ENCODE peak calls at places on chromosomes 2 and 18, in nine cellular contexts. E is hepatocyte; F is PC-9; W is heart right ventricle; V is fibroblast of lung; Y is mesendoderm; B is K562; L is HL-60; T is effector memory CD4-positive, alpha-beta T cell. I is an unnamed sample.

GRCh38 chr2:172404824-172405223 is 22.6 kb upstream of the ITGA6 start:
- DNase-seq in F (no peak), B (no peak), T (no peak), Y (no peak), L (no peak), E (no peak), V (peak; percentile 85), W (no peak), I (no peak)

GRCh38 chr2:9163306-9164111 is 43.1 kb upstream of the ASAP2 start:
- DNase-seq in W (no peak), L (no peak), T (no peak), B (no peak), F (peak; percentile 85), E (no peak), V (peak; percentile 59), Y (no peak), I (no peak)

GRCh38 chr2:120155308-120155707 is 67.9 kb downstream of the TMEM185B start:
- DNase-seq in L (no peak), B (no peak), F (no peak), T (no peak), W (no peak), E (no peak), V (no peak), Y (no peak), I (no peak)

GRCh38 chr2:223414646-223415045 is 187.5 kb downstream of the SCG2 start:
- DNase-seq in V (peak; percentile 70), F (no peak), T (no peak), Y (no peak), W (peak; percentile 32), L (no peak), E (peak; percentile 7), B (no peak), I (peak; percentile 95)

GRCh38 chr2:169468841-169469240 is 10.5 kb upstream of the BBS5 start:
- DNase-seq in L (no peak), F (no peak), W (no peak), V (no peak), T (no peak), Y (peak; percentile 17), B (no peak), E (no peak), I (no peak)

GRCh38 chr2:50953021-50953420 is 78.9 kb downstream of the NRXN1 start:
- DNase-seq in T (no peak), E (no peak), V (peak; percentile 62), L (no peak), Y (no peak), W (no peak), F (peak; percentile 66), B (no peak), I (peak; percentile 79)

GRCh38 chr2:146852661-146853060 is 992.2 kb upstream of the ACVR2A start:
- DNase-seq in T (no peak), V (no peak), W (no peak), F (no peak), Y (no peak), B (no peak), E (no peak), L (no peak), I (no peak)

GRCh38 chr2:53911434-53912189 is 51.8 kb upstream of the GPR75 start:
- DNase-seq in V (no peak), B (no peak), E (no peak), L (no peak), T (no peak), F (no peak), W (no peak), Y (peak; percentile 3), I (no peak)

GRCh38 chr2:71455011-71455740 is 1.8 kb downstream of the DYSF start:
- DNase-seq in T (no peak), W (no peak), Y (peak; percentile 37), B (no peak), E (no peak), F (no peak), V (no peak), L (peak; percentile 34), I (no peak)

GRCh38 chr2:59882279-59882678 is 671.2 kb downstream of the BCL11A start:
- DNase-seq in E (no peak), T (no peak), B (no peak), W (no peak), Y (no peak), F (no peak), L (no peak), V (no peak), I (no peak)

GRCh38 chr2:16010951-16011620 is 70.7 kb downstream of the MYCN start:
- DNase-seq in E (no peak), Y (no peak), F (no peak), B (no peak), W (no peak), T (no peak), L (no peak), V (no peak), I (no peak)

GRCh38 chr2:44974064-44974715 is 32.7 kb downstream of the SIX3 start:
- DNase-seq in L (peak; percentile 18), Y (peak; percentile 91), T (no peak), E (peak; percentile 58), B (peak; percentile 59), F (peak; percentile 77), W (no peak), V (peak; percentile 72), I (peak; percentile 50)

GRCh38 chr2:227106845-227107759 is 56.9 kb downstream of the COL4A4 start:
- DNase-seq in L (peak; percentile 71), W (no peak), F (peak; percentile 37), V (peak; percentile 83), E (peak; percentile 78), B (peak; percentile 15), Y (peak; percentile 80), T (no peak), I (peak; percentile 84)

GRCh38 chr18:28794459-28795245 is 617.7 kb upstream of the CDH2 start:
- DNase-seq in Y (no peak), V (no peak), B (no peak), E (no peak), F (peak; percentile 68), L (no peak), T (no peak), W (no peak), I (no peak)

GRCh38 chr2:43420310-43420903 is 175.4 kb downstream of the THADA start:
- DNase-seq in F (peak; percentile 53), L (no peak), Y (no peak), B (no peak), V (no peak), T (no peak), W (no peak), E (no peak), I (no peak)

GRCh38 chr2:128549646-128550260 is 231.1 kb upstream of the HS6ST1 start:
- DNase-seq in Y (no peak), E (peak; percentile 42), W (no peak), V (peak; percentile 27), T (no peak), B (no peak), L (no peak), F (no peak), I (no peak)

GRCh38 chr2:47359375-47359868 is 43.5 kb upstream of the MSH2 start:
- DNase-seq in T (no peak), V (no peak), L (no peak), F (no peak), B (peak; percentile 46), E (no peak), Y (no peak), W (no peak), I (no peak)

GRCh38 chr18:24702001-24702400 is 241.6 kb downstream of the HRH4 start:
- DNase-seq in B (no peak), T (no peak), V (no peak), Y (peak; percentile 84), F (no peak), E (no peak), W (no peak), L (no peak), I (no peak)

GRCh38 chr18:2960983-2961696 is 51.8 kb downstream of the LPIN2 start:
- DNase-seq in T (no peak), Y (no peak), L (no peak), F (no peak), B (no peak), E (no peak), W (no peak), V (peak; percentile 36), I (no peak)
- H3K4me3 ChIP-seq in T (peak overlapping the region; percentile 24), Y (no peak overlapping the region), L (no peak overlapping the region), F (no peak overlapping the region), B (no peak overlapping the region), E (no peak overlapping the region), W (no peak overlapping the region), V (no peak overlapping the region), I (no peak overlapping the region)

GRCh38 chr2:151315381-151315903 is 26.0 kb upstream of the NMI start:
- DNase-seq in V (peak; percentile 70), L (no peak), T (no peak), B (no peak), E (peak; percentile 8), Y (peak; percentile 46), F (no peak), W (peak; percentile 31), I (no peak)
- H3K27ac ChIP-seq in V (no peak overlapping the region), L (no peak overlapping the region), T (no peak overlapping the region), B (no peak overlapping the region), E (peak overlapping the region; percentile 34), Y (no peak overlapping the region), F (no peak overlapping the region), W (no peak overlapping the region), I (no peak overlapping the region)

GRCh38 chr2:160700415-160700814 is 206.8 kb upstream of the RBMS1 start:
- DNase-seq in V (no peak), W (no peak), L (no peak), B (no peak), T (no peak), Y (no peak), E (no peak), F (no peak), I (no peak)

GRCh38 chr2:160703648-160704585 is 210.3 kb upstream of the RBMS1 start:
- DNase-seq in W (no peak), V (no peak), F (no peak), Y (peak; percentile 45), T (no peak), E (no peak), L (peak; percentile 88), B (no peak), I (peak; percentile 35)

GRCh38 chr2:160697817-160698216 is 204.2 kb upstream of the RBMS1 start:
- DNase-seq in F (no peak), B (no peak), T (no peak), V (no peak), Y (no peak), L (no peak), E (no peak), W (no peak), I (no peak)

GRCh38 chr2:160701822-160702221 is 208.2 kb upstream of the RBMS1 start:
- DNase-seq in B (no peak), Y (no peak), L (no peak), E (no peak), T (no peak), V (no peak), F (no peak), W (no peak), I (peak; percentile 34)

DNA sequence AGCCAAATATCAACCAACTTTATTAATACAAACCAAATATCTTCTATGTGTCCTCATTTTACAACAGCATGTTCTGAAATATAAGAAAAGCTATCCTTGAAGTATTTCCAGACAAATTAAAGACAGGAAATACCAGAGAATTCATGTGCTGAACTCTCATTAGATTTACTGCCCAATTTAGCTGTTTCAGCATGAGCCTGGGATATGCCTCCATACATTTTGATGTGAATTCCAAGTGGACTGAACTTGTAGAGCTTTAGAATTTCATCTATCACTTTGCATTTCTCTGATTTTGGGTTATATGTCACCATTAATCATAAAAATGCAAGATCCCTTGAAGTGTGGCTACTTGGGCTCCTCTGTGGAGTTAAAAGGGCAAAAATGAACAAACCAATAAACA is 206.4 kb upstream of the RBMS1 start:
- DNase-seq in E (no peak), Y (no peak), T (no peak), L (no peak), F (no peak), W (no peak), B (no peak), V (peak; percentile 16), I (no peak)
- H3K4me3 ChIP-seq in E (no peak overlapping the region), Y (no peak overlapping the region), T (no peak overlapping the region), L (no peak overlapping the region), F (no peak overlapping the region), W (no peak overlapping the region), B (no peak overlapping the region), V (no peak overlapping the region), I (no peak overlapping the region)

GRCh38 chr2:102103992-102104871 is 38.3 kb upstream of the IL1R1 start:
- DNase-seq in E (peak; percentile 64), L (peak; percentile 63), F (no peak), T (peak; percentile 1), W (peak; percentile 60), Y (no peak), V (peak; percentile 93), B (no peak), I (peak; percentile 98)
- H3K27ac ChIP-seq in E (peak overlapping the region; percentile 66), L (no peak overlapping the region), F (no peak overlapping the region), T (no peak overlapping the region), W (no peak overlapping the region), Y (no peak overlapping the region), V (peak overlapping the region; percentile 88), B (no peak overlapping the region), I (no peak overlapping the region)

I was measured in cardiac muscle cell.